ENCODE peak calls at places on chromosome 11, in six cellular contexts. One of them, this sample, is unnamed.

GRCh38 chr11:65298655-65299179 is 15.9 kb upstream of the CDC42EP2 start:
- DNase-seq in IMR-90: peak; percentile 81
- DNase-seq in neuronal stem cell: no peak
- DNase-seq in mesenchymal stem cell: peak; percentile 81
- DNase-seq in mesendoderm: no peak
- DNase-seq in H1: no peak
- DNase-seq in this sample: no peak

GRCh38 chr11:64117763-64118459 is 48.0 kb downstream of the MACROD1 start:
- DNase-seq in mesenchymal stem cell: no peak
- DNase-seq in neuronal stem cell: no peak
- DNase-seq in H1: no peak
- DNase-seq in IMR-90: no peak
- DNase-seq in mesendoderm: no peak
- DNase-seq in this sample: no peak

GRCh38 chr11:76690736-76691135 is 20.2 kb upstream of the LRRC32 start:
- DNase-seq in mesenchymal stem cell: peak; percentile 96
- DNase-seq in IMR-90: peak; percentile 86
- DNase-seq in mesendoderm: no peak
- DNase-seq in neuronal stem cell: no peak
- DNase-seq in H1: no peak
- DNase-seq in this sample: peak; percentile 81

GRCh38 chr11:96303067-96303466 is 39.9 kb downstream of the MAML2 start:
- DNase-seq in IMR-90: peak; percentile 87
- DNase-seq in H1: no peak
- DNase-seq in neuronal stem cell: no peak
- DNase-seq in mesenchymal stem cell: peak; percentile 79
- DNase-seq in mesendoderm: no peak
- DNase-seq in this sample: no peak

GRCh38 chr11:86904001-86904400 is 51.2 kb downstream of the FZD4 start:
- DNase-seq in mesenchymal stem cell: no peak
- DNase-seq in H1: no peak
- DNase-seq in neuronal stem cell: no peak
- DNase-seq in mesendoderm: no peak
- DNase-seq in IMR-90: no peak
- DNase-seq in this sample: peak; percentile 58

GRCh38 chr11:10639350-10639749 is 54.2 kb downstream of the IRAG1 start:
- DNase-seq in neuronal stem cell: no peak
- DNase-seq in mesendoderm: no peak
- DNase-seq in H1: no peak
- DNase-seq in mesenchymal stem cell: no peak
- DNase-seq in IMR-90: no peak
- DNase-seq in this sample: no peak

GRCh38 chr11:126083829-126084607 is 21.4 kb upstream of the CDON start:
- DNase-seq in mesenchymal stem cell: no peak
- DNase-seq in IMR-90: no peak
- DNase-seq in neuronal stem cell: peak; percentile 73
- DNase-seq in H1: no peak
- DNase-seq in mesendoderm: no peak
- DNase-seq in this sample: no peak

GRCh38 chr11:65102142-65103095 is 6.4 kb downstream of the VPS51 start:
- DNase-seq in H1: no peak
- DNase-seq in neuronal stem cell: no peak
- DNase-seq in mesenchymal stem cell: no peak
- DNase-seq in IMR-90: peak; percentile 52
- DNase-seq in mesendoderm: no peak
- DNase-seq in this sample: no peak

GRCh38 chr11:68660066-68660810 is 24.1 kb upstream of the GAL start:
- DNase-seq in mesendoderm: no peak
- DNase-seq in mesenchymal stem cell: no peak
- DNase-seq in neuronal stem cell: no peak
- DNase-seq in H1: no peak
- DNase-seq in IMR-90: no peak
- DNase-seq in this sample: no peak

GRCh38 chr11:73186294-73186850 is 31.7 kb upstream of the P2RY2 start:
- DNase-seq in H1: no peak
- DNase-seq in neuronal stem cell: no peak
- DNase-seq in IMR-90: no peak
- DNase-seq in mesenchymal stem cell: no peak
- DNase-seq in mesendoderm: no peak
- DNase-seq in this sample: peak; percentile 27

GRCh38 chr11:111596319-111596718 is 5.9 kb upstream of the SIK2 start:
- DNase-seq in IMR-90: no peak
- DNase-seq in H1: no peak
- DNase-seq in mesendoderm: no peak
- DNase-seq in mesenchymal stem cell: no peak
- DNase-seq in neuronal stem cell: no peak
- DNase-seq in this sample: no peak

GRCh38 chr11:82720267-82720666 is 13.4 kb downstream of the FAM181B start:
- DNase-seq in mesenchymal stem cell: no peak
- DNase-seq in H1: no peak
- DNase-seq in mesendoderm: no peak
- DNase-seq in neuronal stem cell: no peak
- DNase-seq in IMR-90: no peak
- DNase-seq in this sample: no peak

GRCh38 chr11:69510471-69511357 is 29.3 kb downstream of the LINC01488 start:
- DNase-seq in H1: no peak
- DNase-seq in mesenchymal stem cell: peak; percentile 38
- DNase-seq in IMR-90: peak; percentile 72
- DNase-seq in mesendoderm: no peak
- DNase-seq in neuronal stem cell: no peak
- DNase-seq in this sample: no peak

GRCh38 chr11:102798012-102798746 is at the start of gene MMP1:
- DNase-seq in IMR-90: peak; percentile 90
- DNase-seq in mesendoderm: no peak
- DNase-seq in H1: no peak
- DNase-seq in mesenchymal stem cell: peak; percentile 89
- DNase-seq in neuronal stem cell: no peak
- DNase-seq in this sample: no peak

GRCh38 chr11:13462311-13462927 is 603 bp downstream of the BTBD10 start:
- DNase-seq in H1: no peak
- DNase-seq in mesendoderm: peak; percentile 92
- DNase-seq in IMR-90: peak; percentile 41
- DNase-seq in mesenchymal stem cell: peak; percentile 74
- DNase-seq in neuronal stem cell: peak; percentile 51
- DNase-seq in this sample: peak; percentile 94

GRCh38 chr11:21798216-21798615 is 394.7 kb upstream of the ANO5 start:
- DNase-seq in mesenchymal stem cell: no peak
- DNase-seq in mesendoderm: no peak
- DNase-seq in H1: no peak
- DNase-seq in IMR-90: no peak
- DNase-seq in neuronal stem cell: no peak
- DNase-seq in this sample: no peak

GRCh38 chr11:115168686-115169085 is 335.5 kb downstream of the CADM1 start:
- DNase-seq in neuronal stem cell: no peak
- DNase-seq in mesendoderm: no peak
- DNase-seq in IMR-90: no peak
- DNase-seq in H1: no peak
- DNase-seq in mesenchymal stem cell: no peak
- DNase-seq in this sample: no peak

GRCh38 chr11:17472467-17472866 is 4.2 kb downstream of the ABCC8 start:
- DNase-seq in IMR-90: no peak
- DNase-seq in neuronal stem cell: no peak
- DNase-seq in mesendoderm: no peak
- DNase-seq in H1: no peak
- DNase-seq in mesenchymal stem cell: no peak
- DNase-seq in this sample: no peak

GRCh38 chr11:72005347-72006260 is 6.9 kb downstream of the IL18BP start:
- DNase-seq in IMR-90: no peak
- DNase-seq in mesendoderm: no peak
- DNase-seq in neuronal stem cell: no peak
- DNase-seq in mesenchymal stem cell: no peak
- DNase-seq in H1: no peak
- DNase-seq in this sample: no peak

GRCh38 chr11:35363246-35364100 is 55.9 kb downstream of the SLC1A2 start:
- DNase-seq in mesenchymal stem cell: no peak
- DNase-seq in neuronal stem cell: no peak
- DNase-seq in IMR-90: no peak
- DNase-seq in mesendoderm: no peak
- DNase-seq in H1: no peak
- DNase-seq in this sample: no peak

GRCh38 chr11:41301023-41301422 is 158.4 kb downstream of the LRRC4C start:
- DNase-seq in neuronal stem cell: no peak
- DNase-seq in mesendoderm: no peak
- DNase-seq in H1: no peak
- DNase-seq in IMR-90: no peak
- DNase-seq in mesenchymal stem cell: no peak
- DNase-seq in this sample: no peak

GRCh38 chr11:3014314-3014938 is 22.3 kb upstream of the NAP1L4 start:
- DNase-seq in mesendoderm: no peak
- DNase-seq in H1: no peak
- DNase-seq in neuronal stem cell: no peak
- DNase-seq in mesenchymal stem cell: no peak
- DNase-seq in IMR-90: no peak
- DNase-seq in this sample: no peak

GRCh38 chr11:3010521-3011275 is 18.6 kb upstream of the NAP1L4 start:
- DNase-seq in neuronal stem cell: no peak
- DNase-seq in mesenchymal stem cell: no peak
- DNase-seq in IMR-90: no peak
- DNase-seq in mesendoderm: no peak
- DNase-seq in H1: no peak
- DNase-seq in this sample: no peak

GRCh38 chr11:3010004-3010403 is 17.9 kb upstream of the NAP1L4 start:
- DNase-seq in H1: no peak
- DNase-seq in IMR-90: no peak
- DNase-seq in neuronal stem cell: no peak
- DNase-seq in mesendoderm: no peak
- DNase-seq in mesenchymal stem cell: no peak
- DNase-seq in this sample: no peak

GRCh38 chr11:3009481-3009880 is 17.4 kb upstream of the NAP1L4 start:
- DNase-seq in mesendoderm: no peak
- DNase-seq in H1: no peak
- DNase-seq in mesenchymal stem cell: no peak
- DNase-seq in IMR-90: no peak
- DNase-seq in neuronal stem cell: no peak
- DNase-seq in this sample: no peak

DNA sequence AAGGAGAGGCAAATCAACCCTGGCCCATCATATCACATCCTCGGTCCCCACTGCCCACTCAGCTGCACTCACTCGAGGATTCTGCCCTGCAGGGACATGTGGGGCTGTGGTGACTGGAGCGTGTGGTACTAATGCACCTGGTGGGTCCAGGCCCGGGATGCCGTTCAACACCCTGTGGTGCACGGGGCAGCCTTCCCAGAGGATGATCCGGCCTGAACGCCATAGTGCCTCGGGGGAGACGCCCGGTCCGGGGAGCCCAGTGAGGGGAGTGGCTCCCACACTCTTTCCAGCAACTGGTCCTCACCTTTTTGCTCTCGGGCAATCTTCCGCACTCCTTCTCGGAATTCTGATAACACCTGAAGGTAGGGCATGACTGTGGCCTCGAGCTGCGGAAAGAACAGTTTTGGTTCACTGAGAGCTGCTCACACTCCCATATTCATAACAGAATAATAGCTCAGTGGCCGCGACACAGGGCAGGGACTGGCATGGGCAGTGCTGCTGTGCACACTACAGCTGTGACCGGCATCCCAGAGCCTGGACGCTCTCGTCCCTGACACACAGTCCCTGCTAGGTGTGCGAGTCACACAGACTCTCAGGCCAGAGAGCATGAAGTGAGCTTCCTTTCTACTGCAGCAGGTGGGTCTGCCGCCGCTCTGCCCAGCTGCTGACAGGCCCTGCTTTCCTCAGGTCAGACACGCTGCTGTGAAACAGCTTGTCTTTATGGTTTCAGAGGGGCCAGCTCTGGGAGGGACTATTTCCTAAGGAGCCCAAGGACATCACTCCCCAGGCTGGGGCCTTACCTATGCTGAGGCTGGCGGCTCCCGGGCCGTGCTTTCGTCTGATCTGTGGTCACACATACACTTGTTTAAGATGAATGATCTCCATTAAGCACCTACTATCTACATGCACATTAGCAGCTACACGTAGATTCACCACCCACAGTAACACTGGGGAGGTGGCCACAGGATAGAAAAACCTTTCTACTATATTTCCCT is 20.1 kb upstream of the NAP1L4 start:
- DNase-seq in mesenchymal stem cell: no peak
- DNase-seq in IMR-90: no peak
- DNase-seq in neuronal stem cell: no peak
- DNase-seq in mesendoderm: no peak
- DNase-seq in H1: no peak
- DNase-seq in this sample: no peak
- H3K4me3 ChIP-seq in mesenchymal stem cell: no peak overlapping the region
- H3K4me3 ChIP-seq in IMR-90: no peak overlapping the region
- H3K4me3 ChIP-seq in neuronal stem cell: no peak overlapping the region
- H3K4me3 ChIP-seq in mesendoderm: no peak overlapping the region
- H3K4me3 ChIP-seq in H1: no peak overlapping the region
- H3K4me3 ChIP-seq in this sample: no peak overlapping the region

GRCh38 chr11:47258317-47258902 is 614 bp downstream of the NR1H3 start:
- DNase-seq in neuronal stem cell: no peak
- DNase-seq in mesendoderm: no peak
- DNase-seq in H1: no peak
- DNase-seq in mesenchymal stem cell: no peak
- DNase-seq in IMR-90: no peak
- DNase-seq in this sample: no peak
- H2BK120ac ChIP-seq in neuronal stem cell: no peak overlapping the region
- H2BK120ac ChIP-seq in mesendoderm: no peak overlapping the region
- H2BK120ac ChIP-seq in H1: peak overlapping the region; percentile 2
- H2BK120ac ChIP-seq in mesenchymal stem cell: peak overlapping the region; percentile 75
- H2BK120ac ChIP-seq in IMR-90: peak overlapping the region; percentile 79
- H2BK120ac ChIP-seq in this sample: peak overlapping the region; percentile 78

GRCh38 chr11:108221981-108222685 is at the start of gene NPAT:
- DNase-seq in IMR-90: no peak
- DNase-seq in mesenchymal stem cell: no peak
- DNase-seq in mesendoderm: no peak
- DNase-seq in H1: no peak
- DNase-seq in neuronal stem cell: no peak
- DNase-seq in this sample: no peak
- H2BK5ac ChIP-seq in IMR-90: peak within 1 kb of the TSS; percentile 97
- H2BK5ac ChIP-seq in mesenchymal stem cell: peak within 1 kb of the TSS; percentile 80
- H2BK5ac ChIP-seq in mesendoderm: peak within 1 kb of the TSS; percentile 96
- H2BK5ac ChIP-seq in H1: peak within 1 kb of the TSS; percentile 97
- H2BK5ac ChIP-seq in neuronal stem cell: peak within 1 kb of the TSS; percentile 63
- H2BK5ac ChIP-seq in this sample: peak within 1 kb of the TSS; percentile 85

GRCh38 chr11:46363455-46363920 is 16.2 kb downstream of the DGKZ start:
- DNase-seq in neuronal stem cell: no peak
- DNase-seq in IMR-90: peak; percentile 33
- DNase-seq in mesenchymal stem cell: peak; percentile 62
- DNase-seq in H1: no peak
- DNase-seq in mesendoderm: no peak
- DNase-seq in this sample: no peak
- H3K4me3 ChIP-seq in neuronal stem cell: no peak overlapping the region
- H3K4me3 ChIP-seq in IMR-90: no peak overlapping the region
- H3K4me3 ChIP-seq in mesenchymal stem cell: no peak overlapping the region
- H3K4me3 ChIP-seq in H1: no peak overlapping the region
- H3K4me3 ChIP-seq in mesendoderm: no peak overlapping the region
- H3K4me3 ChIP-seq in this sample: no peak overlapping the region

DNA sequence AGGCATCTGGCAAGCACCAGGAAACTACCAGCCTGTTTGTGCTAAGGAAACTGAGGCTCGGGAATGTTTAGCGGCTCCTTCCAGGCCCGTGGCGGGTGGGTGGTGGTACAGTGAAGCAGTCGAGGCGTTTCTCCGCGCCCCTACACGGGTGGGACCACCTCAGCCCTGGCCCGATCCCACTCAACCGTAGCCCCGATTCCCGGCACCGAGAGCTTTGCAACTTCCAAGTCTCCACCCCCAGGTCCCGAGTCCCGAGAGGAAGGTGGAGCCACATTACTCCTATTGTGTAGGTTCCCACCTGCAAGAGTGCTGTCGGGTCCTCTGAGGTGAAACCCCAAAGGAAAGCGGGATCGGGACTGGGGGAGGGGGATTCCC is 506 bp upstream of the DPP3 start:
- DNase-seq in mesendoderm: no peak
- DNase-seq in H1: no peak
- DNase-seq in neuronal stem cell: no peak
- DNase-seq in mesenchymal stem cell: no peak
- DNase-seq in IMR-90: no peak
- DNase-seq in this sample: no peak
- H2BK120ac ChIP-seq in mesendoderm: no peak overlapping the region
- H2BK120ac ChIP-seq in H1: no peak overlapping the region
- H2BK120ac ChIP-seq in neuronal stem cell: no peak overlapping the region
- H2BK120ac ChIP-seq in mesenchymal stem cell: peak overlapping the region; percentile 71
- H2BK120ac ChIP-seq in IMR-90: peak overlapping the region; percentile 18
- H2BK120ac ChIP-seq in this sample: peak overlapping the region; percentile 81